ENCODE peak calls at places on chromosome 9, in six cellular contexts. I is GM13977, R is cardiac fibroblast, M is mammary epithelial cell, X is KG1, D is HCT116. J is an unnamed sample.

GRCh38 chr9:35563791-35564197 is 41.3 kb upstream of the TESK1 start:
- DNase-seq in I (no peak), R (peak), M (no peak), D (no peak), X (no peak), J (no peak)

GRCh38 chr9:125442471-125442870 is 180.8 kb downstream of the GAPVD1 start:
- DNase-seq in M (no peak), I (no peak), X (no peak), R (no peak), D (no peak), J (no peak)

GRCh38 chr9:73613092-73613701 is 461.5 kb downstream of the ANXA1 start:
- DNase-seq in D (no peak), R (peak), X (no peak), I (no peak), M (no peak), J (no peak)

GRCh38 chr9:23825143-23825531 is 903 bp downstream of the ELAVL2 start:
- DNase-seq in M (peak), D (no peak), R (no peak), X (no peak), I (no peak), J (peak)

GRCh38 chr9:130010151-130010988 is 32.6 kb downstream of the FNBP1 start:
- DNase-seq in R (no peak), D (no peak), I (no peak), M (peak), X (no peak), J (no peak)

GRCh38 chr9:127968046-127968445 is 12.7 kb downstream of the EEIG1 start:
- DNase-seq in X (no peak), D (peak), I (no peak), M (peak), R (peak), J (peak)

GRCh38 chr9:129185991-129186390 is 7.9 kb upstream of the IER5L start:
- DNase-seq in M (peak), X (no peak), D (no peak), I (no peak), R (peak), J (no peak)

GRCh38 chr9:37146372-37146771 is 26.0 kb downstream of the ZCCHC7 start:
- DNase-seq in R (no peak), X (peak), I (peak), D (no peak), M (no peak), J (no peak)

GRCh38 chr9:85248514-85249312 is 493.0 kb downstream of the AGTPBP1 start:
- DNase-seq in R (peak), I (no peak), X (no peak), D (no peak), M (peak), J (no peak)

GRCh38 chr9:94639045-94639995 is at the start of gene FBP1:
- DNase-seq in M (no peak), D (no peak), X (peak), I (peak), R (peak), J (peak)

GRCh38 chr9:23382418-23382817 is 443.6 kb downstream of the ELAVL2 start:
- DNase-seq in M (no peak), X (no peak), R (no peak), D (no peak), I (no peak), J (no peak)

GRCh38 chr9:35518981-35519679 is 29.2 kb downstream of the RUSC2 start:
- DNase-seq in X (no peak), D (no peak), I (no peak), M (peak), R (peak), J (no peak)

GRCh38 chr9:71985070-71985956 is 73.9 kb downstream of the C9orf85 start:
- DNase-seq in M (no peak), R (no peak), D (no peak), I (no peak), X (no peak), J (no peak)

GRCh38 chr9:95724253-95724991 is 151.1 kb upstream of the ERCC6L2 start:
- DNase-seq in X (peak), M (no peak), D (no peak), I (peak), R (no peak), J (no peak)

GRCh38 chr9:18215626-18216025 is 258.3 kb upstream of the ADAMTSL1 start:
- DNase-seq in R (no peak), D (no peak), I (no peak), X (no peak), M (no peak), J (no peak)

GRCh38 chr9:20339611-20340010 is 282.7 kb downstream of the MLLT3 start:
- DNase-seq in X (no peak), D (no peak), M (no peak), R (no peak), I (no peak), J (no peak)

GRCh38 chr9:35658894-35659220 is 765 bp downstream of the CCDC107 start:
- DNase-seq in R (peak), M (peak), X (no peak), I (no peak), D (peak), J (no peak)

GRCh38 chr9:105993051-105993854 is 298.9 kb downstream of the TMEM38B start:
- DNase-seq in X (no peak), M (no peak), I (no peak), D (no peak), R (no peak), J (no peak)

GRCh38 chr9:135790850-135791249 is 88.9 kb downstream of the KCNT1 start:
- DNase-seq in M (no peak), X (no peak), D (no peak), R (no peak), I (no peak), J (no peak)

GRCh38 chr9:129769582-129770107 is 16.8 kb upstream of the PTGES start:
- DNase-seq in I (no peak), M (no peak), X (no peak), R (no peak), D (no peak), J (no peak)

GRCh38 chr9:125161284-125161918 is 18.1 kb upstream of the SCAI start:
- DNase-seq in X (no peak), I (no peak), R (peak), M (peak), D (no peak), J (no peak)

GRCh38 chr9:115000217-115000639 is 69.8 kb upstream of the TNFSF8 start:
- DNase-seq in R (no peak), X (no peak), M (no peak), I (no peak), D (no peak), J (no peak)

GRCh38 chr9:126856326-126856877 is 4.0 kb upstream of the ZBTB34 start:
- DNase-seq in X (no peak), M (no peak), I (no peak), R (no peak), D (no peak), J (no peak)

GRCh38 chr9:119441832-119442231 is 72.6 kb upstream of the BRINP1 start:
- DNase-seq in X (no peak), D (no peak), R (no peak), M (no peak), I (no peak), J (no peak)

GRCh38 chr9:118238139-118238538 is 533.9 kb downstream of the TLR4 start:
- DNase-seq in R (no peak), X (no peak), D (no peak), M (no peak), I (no peak), J (no peak)